ENCODE peak calls at places on chromosomes 3 and 15, in six cellular contexts. I, A, U, Q, S and Z are unnamed samples.

GRCh38 chr3:188476930-188477329 is 323.0 kb downstream of the LPP start:
- DNase-seq in I (no peak), A (no peak), U (no peak), Q (peak; percentile 48), S (no peak), Z (peak; percentile 59)

GRCh38 chr3:52483577-52484495 is 11.3 kb upstream of the STAB1 start:
- DNase-seq in I (no peak), A (no peak), U (no peak), Q (peak; percentile 73), S (peak; percentile 53), Z (no peak)

GRCh38 chr3:120428904-120429303 is 21.9 kb downstream of the FSTL1 start:
- DNase-seq in I (no peak), A (no peak), U (no peak), Q (no peak), S (no peak), Z (no peak)

GRCh38 chr3:125647318-125648014 is 52.2 kb upstream of the OSBPL11 start:
- DNase-seq in I (no peak), A (no peak), U (no peak), Q (no peak), S (peak; percentile 87), Z (no peak)

GRCh38 chr3:151726016-151726415 is 7.7 kb upstream of the AADACL2 start:
- DNase-seq in I (no peak), A (no peak), U (no peak), Q (no peak), S (no peak), Z (no peak)

GRCh38 chr3:123745184-123745855 is 138.8 kb downstream of the MYLK start:
- DNase-seq in I (no peak), A (no peak), U (no peak), Q (no peak), S (no peak), Z (no peak)

GRCh38 chr15:42826251-42826890 is 89.4 kb upstream of the CDAN1 start:
- DNase-seq in I (no peak), A (no peak), U (no peak), Q (no peak), S (no peak), Z (no peak)

GRCh38 chr3:8541486-8541885 is 39.9 kb downstream of the LMCD1 start:
- DNase-seq in I (no peak), A (no peak), U (no peak), Q (no peak), S (no peak), Z (no peak)

GRCh38 chr3:55518451-55518850 is 31.3 kb upstream of the WNT5A start:
- DNase-seq in I (no peak), A (no peak), U (no peak), Q (no peak), S (no peak), Z (no peak)

GRCh38 chr3:147299656-147300055 is 106.7 kb downstream of the ZIC4 start:
- DNase-seq in I (no peak), A (no peak), U (no peak), Q (no peak), S (no peak), Z (no peak)

GRCh38 chr3:161345023-161345422 is 26.3 kb downstream of the SPTSSB start:
- DNase-seq in I (no peak), A (no peak), U (no peak), Q (no peak), S (no peak), Z (no peak)

GRCh38 chr3:72912532-72912931 is 24.7 kb downstream of the GXYLT2 start:
- DNase-seq in I (no peak), A (no peak), U (no peak), Q (no peak), S (no peak), Z (no peak)

GRCh38 chr3:41363830-41364523 is 164.7 kb downstream of the CTNNB1 start:
- DNase-seq in I (no peak), A (no peak), U (no peak), Q (no peak), S (no peak), Z (peak; percentile 56)

GRCh38 chr3:27578032-27578431 is 93.8 kb upstream of the SLC4A7 start:
- DNase-seq in I (no peak), A (no peak), U (no peak), Q (no peak), S (no peak), Z (no peak)

GRCh38 chr3:141367038-141367730 is 1.1 kb upstream of the ZBTB38 start:
- DNase-seq in I (no peak), A (no peak), U (no peak), Q (no peak), S (no peak), Z (no peak)

GRCh38 chr15:57895291-57895690 is 170.2 kb downstream of the ALDH1A2 start:
- DNase-seq in I (no peak), A (no peak), U (no peak), Q (no peak), S (no peak), Z (no peak)

GRCh38 chr3:61114316-61114953 is 136.8 kb downstream of the FHIT start:
- DNase-seq in I (no peak), A (no peak), U (no peak), Q (no peak), S (no peak), Z (no peak)

GRCh38 chr3:120560304-120561250 is 35.6 kb upstream of the NDUFB4 start:
- DNase-seq in I (no peak), A (no peak), U (no peak), Q (no peak), S (no peak), Z (no peak)

GRCh38 chr3:140629351-140630137 is 48.3 kb upstream of the TRIM42 start:
- DNase-seq in I (no peak), A (no peak), U (no peak), Q (no peak), S (no peak), Z (no peak)

DNA sequence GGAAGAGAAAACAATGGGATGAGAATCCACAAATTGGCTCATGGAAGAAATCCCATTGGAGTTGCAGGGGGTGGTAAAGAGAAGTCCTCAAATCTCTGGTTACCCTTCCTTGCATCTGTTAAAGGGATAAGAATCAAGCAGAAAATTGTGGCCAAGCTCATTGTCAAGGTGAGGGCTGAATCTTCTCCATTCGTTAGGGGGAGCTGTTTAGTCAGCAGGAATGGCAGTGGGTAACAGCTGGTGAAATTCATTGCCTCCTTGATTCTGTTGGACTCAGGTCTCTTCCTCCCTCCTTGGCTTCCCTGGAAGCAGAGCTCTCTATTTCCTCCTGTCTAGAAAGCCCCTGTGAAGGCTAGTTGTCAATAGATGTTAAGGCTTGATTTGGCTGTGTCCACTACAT is 343.1 kb upstream of the SEMA6D start:
- DNase-seq in I (no peak), A (no peak), U (no peak), Q (peak; percentile 32), S (no peak), Z (peak; percentile 49)
- TF ChIP-seq CTCF in I (no peak), A (no peak), U (no peak), Q (peak; percentile 56), S (peak; percentile 5), Z (peak; percentile 76)

GRCh38 chr3:13167064-13167743 is 94.0 kb upstream of the IQSEC1 start:
- DNase-seq in I (no peak), A (no peak), U (peak; percentile 30), Q (no peak), S (no peak), Z (no peak)

GRCh38 chr3:13170317-13170716 is 97.1 kb upstream of the IQSEC1 start:
- DNase-seq in I (no peak), A (no peak), U (no peak), Q (no peak), S (no peak), Z (no peak)

GRCh38 chr3:13166243-13167063 is 93.2 kb upstream of the IQSEC1 start:
- DNase-seq in I (no peak), A (no peak), U (peak; percentile 4), Q (no peak), S (peak; percentile 40), Z (no peak)

GRCh38 chr3:13167829-13168228 is 94.6 kb upstream of the IQSEC1 start:
- DNase-seq in I (no peak), A (no peak), U (peak; percentile 25), Q (no peak), S (no peak), Z (no peak)

DNA sequence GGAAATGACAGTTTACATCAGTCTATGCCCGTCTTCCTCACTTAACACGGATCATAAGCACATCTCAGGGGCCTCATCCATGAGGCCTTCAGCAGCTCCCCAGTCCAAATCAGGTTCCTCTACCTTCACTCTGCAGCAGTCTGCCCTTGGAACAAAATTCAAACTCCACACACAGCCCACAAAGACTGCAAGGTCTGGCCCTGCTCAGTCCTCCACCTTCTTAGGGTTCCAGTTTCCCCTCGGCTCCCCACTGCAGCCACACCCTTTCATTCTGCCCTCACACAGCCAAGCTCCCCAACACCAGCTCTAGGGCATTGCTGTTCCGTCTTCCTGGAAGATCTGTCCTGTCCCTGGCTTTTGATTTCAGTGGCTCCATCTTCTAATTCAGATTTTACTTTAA is 95.2 kb upstream of the IQSEC1 start:
- DNase-seq in I (no peak), A (no peak), U (no peak), Q (no peak), S (no peak), Z (no peak)
- H3K27ac ChIP-seq in I (no peak overlapping the region), A (no peak overlapping the region), U (no peak overlapping the region), Q (no peak overlapping the region), S (no peak overlapping the region), Z (no peak overlapping the region)

GRCh38 chr15:84826369-84826823 is 9.2 kb downstream of the ALPK3 start:
- DNase-seq in I (peak; percentile 75), A (peak; percentile 57), U (no peak), Q (peak; percentile 54), S (no peak), Z (peak; percentile 46)
- TF ChIP-seq CTCF in I (peak; percentile 66), A (no peak), U (no peak), Q (peak; percentile 20), S (peak; percentile 24), Z (peak; percentile 80)

GRCh38 chr3:63870606-63871005 is 6.9 kb downstream of the ATXN7 start:
- DNase-seq in I (no peak), A (no peak), U (no peak), Q (no peak), S (no peak), Z (no peak)

GRCh38 chr3:63875510-63875909 is 11.8 kb downstream of the ATXN7 start:
- DNase-seq in I (no peak), A (no peak), U (no peak), Q (no peak), S (no peak), Z (no peak)

GRCh38 chr3:63869929-63870328 is 6.3 kb downstream of the ATXN7 start:
- DNase-seq in I (no peak), A (no peak), U (no peak), Q (no peak), S (no peak), Z (no peak)

GRCh38 chr3:63874769-63875168 is 11.1 kb downstream of the ATXN7 start:
- DNase-seq in I (no peak), A (no peak), U (no peak), Q (no peak), S (no peak), Z (no peak)

DNA sequence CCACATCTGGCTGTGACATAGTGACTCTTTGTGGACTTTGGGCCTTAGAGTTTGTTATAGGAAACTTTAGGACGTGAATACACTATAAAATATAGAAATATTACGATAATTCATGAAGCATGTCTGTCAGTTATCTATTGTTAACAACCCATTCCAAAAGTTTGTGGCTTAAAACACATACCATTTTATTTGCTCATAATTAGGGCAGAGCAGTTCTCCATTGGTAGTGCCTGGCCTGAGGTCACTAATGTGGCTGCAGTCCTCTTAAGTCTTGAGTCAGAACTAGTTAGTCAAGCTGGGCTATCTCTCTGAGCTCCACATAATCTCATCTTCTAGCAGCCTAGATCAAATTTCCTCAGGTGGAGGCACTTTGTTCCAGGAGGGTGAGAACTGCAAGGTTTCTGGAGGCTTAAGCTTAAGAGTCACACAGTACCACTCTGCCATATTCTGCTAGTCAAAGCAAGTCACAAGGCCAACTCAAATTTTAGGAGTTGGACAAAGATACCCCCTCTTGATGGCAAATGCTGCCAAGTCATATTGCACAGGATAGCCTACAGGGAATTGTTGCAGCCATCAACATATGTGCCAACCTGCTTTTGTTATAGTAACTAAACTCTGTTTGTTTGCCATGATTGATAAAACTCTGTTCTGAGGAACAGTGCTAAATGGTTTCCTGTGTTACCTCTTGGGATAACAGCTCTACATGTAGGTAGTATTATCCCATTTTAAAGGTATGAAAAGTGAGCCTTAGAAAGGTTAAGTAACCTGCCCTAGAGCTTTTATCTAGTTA is 8.7 kb downstream of the ATXN7 start:
- DNase-seq in I (no peak), A (no peak), U (no peak), Q (no peak), S (no peak), Z (peak; percentile 44)
- H3K27ac ChIP-seq in I (no peak overlapping the region), A (no peak overlapping the region), U (no peak overlapping the region), Q (no peak overlapping the region), S (no peak overlapping the region), Z (no peak overlapping the region)